ENCODE peak calls at places on chromosomes 16 and 17, in five cellular contexts. Z, B, V, M and X are unnamed samples.

GRCh38 chr17:50364715-50365114 is 8.3 kb downstream of the MRPL27 start:
- DNase-seq in V (peak; percentile 68), M (no peak), B (no peak), Z (peak; percentile 26), X (peak; percentile 18)

GRCh38 chr17:11608396-11608795 is 10.1 kb downstream of the DNAH9 start:
- DNase-seq in Z (no peak), B (no peak), V (no peak), M (no peak), X (no peak)

GRCh38 chr17:32912218-32912897 is 15.6 kb upstream of the TMEM98 start:
- DNase-seq in Z (peak; percentile 39), V (peak; percentile 70), M (no peak), B (peak; percentile 89), X (peak; percentile 36)

GRCh38 chr17:50499722-50500121 is 8.5 kb upstream of the MYCBPAP start:
- DNase-seq in V (no peak), B (no peak), M (no peak), Z (no peak), X (no peak)

GRCh38 chr17:76085731-76086366 is 6.9 kb downstream of the ZACN start:
- DNase-seq in B (no peak), M (no peak), Z (no peak), V (no peak), X (no peak)

GRCh38 chr16:46555981-46556380 is 65.2 kb downstream of the SHCBP1 start:
- DNase-seq in Z (no peak), B (no peak), V (no peak), M (no peak), X (no peak)

GRCh38 chr16:85238233-85238647 is 126.0 kb upstream of the CIBAR2 start:
- DNase-seq in V (peak; percentile 86), B (peak; percentile 92), M (peak; percentile 40), Z (peak; percentile 77), X (peak; percentile 51)

GRCh38 chr17:76261421-76262215 is 3.5 kb upstream of the UBALD2 start:
- DNase-seq in Z (no peak), B (no peak), V (no peak), M (peak; percentile 40), X (no peak)

GRCh38 chr16:6483634-6484033 is 849.0 kb upstream of the RBFOX1 start:
- DNase-seq in V (no peak), M (peak; percentile 8), B (no peak), Z (peak; percentile 82), X (peak; percentile 51)
- TF ChIP-seq CTCF in V (no peak), M (no peak), B (no peak), Z (no peak), X (no peak)

GRCh38 chr17:39194089-39194984 is 3.1 kb downstream of the CACNB1 start:
- DNase-seq in M (peak; percentile 56), V (peak; percentile 69), B (no peak), Z (peak; percentile 81), X (peak; percentile 78)
- TF ChIP-seq CTCF in M (no peak), V (peak; percentile 44), B (no peak), Z (peak; percentile 62), X (peak; percentile 44)

GRCh38 chr17:49267912-49268311 is 37.3 kb upstream of the PHOSPHO1 start:
- DNase-seq in V (no peak), M (no peak), B (no peak), Z (no peak), X (no peak)
- TF ChIP-seq CTCF in V (no peak), M (no peak), B (no peak), Z (no peak), X (no peak)

GRCh38 chr17:36661688-36662087 is 60.3 kb downstream of the MRM1 start:
- DNase-seq in B (no peak), M (no peak), Z (no peak), V (no peak), X (no peak)

GRCh38 chr17:36653374-36653773 is 52.0 kb downstream of the MRM1 start:
- DNase-seq in V (no peak), Z (peak; percentile 38), B (no peak), M (no peak), X (no peak)

GRCh38 chr17:36661047-36661666 is 59.8 kb downstream of the MRM1 start:
- DNase-seq in Z (no peak), V (no peak), B (no peak), M (no peak), X (no peak)

GRCh38 chr17:36657390-36657762 is 56.0 kb downstream of the MRM1 start:
- DNase-seq in B (no peak), V (no peak), Z (no peak), M (no peak), X (peak; percentile 23)

DNA sequence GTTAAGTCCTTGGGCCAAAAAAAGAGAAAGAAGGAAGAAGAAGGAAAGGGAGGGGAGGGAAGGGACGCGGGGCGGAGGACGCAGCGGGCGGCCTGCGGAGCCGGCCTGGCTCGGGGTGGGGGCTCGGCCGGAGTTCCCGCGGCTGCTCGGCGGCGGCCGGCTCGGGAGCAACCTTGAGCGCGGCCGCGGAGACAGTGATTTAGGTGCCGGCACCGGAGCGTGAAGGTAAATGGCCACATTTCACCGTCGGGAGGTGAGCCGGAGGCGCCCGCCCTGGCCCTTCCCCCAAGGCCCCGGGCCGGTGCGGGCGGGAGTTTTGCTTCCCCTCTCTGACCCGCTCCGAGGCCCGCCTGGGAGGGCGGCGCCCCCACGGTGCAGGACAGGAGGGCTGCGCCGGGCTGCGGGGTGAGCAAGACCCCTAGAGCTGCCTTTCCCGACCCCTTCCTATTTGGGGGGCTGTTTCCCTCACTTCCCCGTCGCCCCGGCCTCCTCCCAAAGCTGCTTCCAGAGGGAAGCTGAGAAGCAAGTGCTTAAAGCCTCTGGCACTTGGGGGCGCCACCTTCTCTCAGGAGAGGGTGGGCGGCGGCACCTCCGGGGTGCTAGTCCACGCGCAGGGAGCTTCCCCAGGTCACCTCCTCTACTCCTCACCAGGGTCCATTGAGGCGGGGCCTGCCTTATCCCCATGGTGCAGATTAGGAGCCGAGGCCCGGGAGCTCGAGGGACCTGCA is 56.5 kb downstream of the MRM1 start:
- DNase-seq in V (no peak), B (no peak), Z (peak; percentile 76), M (peak; percentile 26), X (peak; percentile 84)
- TF ChIP-seq CTCF in V (peak; percentile 10), B (no peak), Z (peak; percentile 64), M (no peak), X (peak; percentile 15)

DNA sequence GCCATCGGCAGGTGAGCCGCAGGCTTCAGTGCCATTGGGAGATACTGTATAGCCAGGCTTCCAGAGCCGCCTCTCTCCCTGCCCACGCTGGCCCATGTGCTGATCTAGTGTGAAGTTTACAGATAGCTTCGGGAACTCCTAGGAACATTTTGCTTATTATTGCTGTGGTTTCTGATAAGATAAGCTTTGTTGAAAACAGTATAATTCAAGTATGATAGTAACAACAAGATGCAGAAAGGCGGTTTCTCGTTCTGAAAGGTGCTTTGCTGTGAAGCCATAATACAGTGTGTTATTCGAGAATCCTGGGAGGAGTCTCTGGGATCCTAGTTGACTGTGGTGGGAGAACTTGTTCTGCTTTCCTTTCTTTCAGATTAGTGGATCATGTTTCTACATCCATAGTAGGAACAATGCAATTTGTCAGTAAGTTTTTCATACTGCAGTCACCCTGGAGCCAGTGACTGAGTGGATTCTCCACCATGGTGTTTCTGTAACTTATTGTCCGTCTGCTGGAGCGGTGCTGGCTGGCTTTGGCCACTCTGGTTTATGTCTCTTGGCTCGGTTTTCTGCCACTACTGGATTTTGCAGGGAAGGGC is 31.5 kb downstream of the RAB11FIP3 start:
- DNase-seq in Z (no peak), V (no peak), M (no peak), B (no peak), X (no peak)
- TF ChIP-seq CTCF in Z (no peak), V (no peak), M (no peak), B (no peak), X (no peak)

DNA sequence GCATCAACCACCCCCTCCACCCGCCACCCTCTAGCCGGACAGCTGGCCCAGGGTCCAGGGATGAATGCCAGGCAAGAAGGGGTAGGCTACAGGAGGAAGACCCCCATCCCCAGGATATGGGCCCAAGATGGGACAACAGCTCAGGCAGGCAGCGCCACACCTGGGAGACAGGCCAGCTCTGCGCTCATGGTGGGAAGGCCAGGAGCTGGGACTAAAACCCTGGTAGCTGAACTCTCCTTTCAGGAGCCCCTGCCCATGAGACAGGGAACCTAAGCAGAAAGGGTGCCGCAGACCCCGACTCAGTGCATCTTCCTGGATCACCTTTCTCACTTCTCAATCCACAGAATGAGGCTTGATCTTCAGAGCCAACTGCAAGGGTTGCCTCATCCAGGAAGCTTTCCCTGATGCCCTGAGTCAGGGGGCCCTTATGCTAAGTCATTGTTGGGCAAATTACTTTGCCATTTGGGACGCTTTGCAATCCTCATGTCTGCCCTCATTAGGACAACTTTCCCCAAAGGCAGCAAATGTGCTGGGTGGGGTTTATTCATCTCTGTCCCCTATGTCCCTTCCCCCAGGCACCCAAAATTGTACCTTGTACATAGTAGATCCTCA is 9.0 kb downstream of the ZDHHC1 start:
- DNase-seq in V (peak; percentile 58), B (no peak), M (no peak), Z (no peak), X (no peak)
- TF ChIP-seq CTCF in V (no peak), B (no peak), M (no peak), Z (no peak), X (no peak)